ENCODE peak calls at places on chromosomes 3 and 15, in seven cellular contexts. A, H, J, E, M, T and L are unnamed samples.
A peak's percentile ranks its signal among the peaks of the same experiment; 100 is the strongest.

GRCh38 chr15:30990451-30991300 is 752 bp downstream of the MTMR10 start:
- DNase-seq in J (no peak), A (no peak), H (no peak), T (no peak), M (no peak), E (no peak), L (no peak)

GRCh38 chr15:41713047-41713446 is 52.8 kb downstream of the MGA start:
- DNase-seq in M (no peak), H (peak; percentile 27), E (no peak), A (no peak), J (no peak), T (no peak), L (peak; percentile 31)

GRCh38 chr15:48456126-48456525 is 124.9 kb downstream of the DUT start:
- DNase-seq in A (no peak), T (no peak), M (no peak), H (no peak), J (no peak), E (no peak), L (no peak)

GRCh38 chr3:71710906-71711494 is 14.2 kb downstream of the EIF4E3 start:
- DNase-seq in J (no peak), T (no peak), A (no peak), H (no peak), M (no peak), E (no peak), L (no peak)

GRCh38 chr3:69776926-69777581 is 37.8 kb downstream of the MITF start:
- DNase-seq in T (no peak), E (no peak), A (no peak), M (no peak), J (no peak), H (no peak), L (no peak)

GRCh38 chr3:23743141-23743784 is 62.5 kb upstream of the UBE2E1 start:
- DNase-seq in T (no peak), H (no peak), A (no peak), E (no peak), J (no peak), M (no peak), L (no peak)

GRCh38 chr3:13214847-13215472 is 141.7 kb upstream of the IQSEC1 start:
- DNase-seq in J (no peak), M (no peak), A (no peak), T (no peak), E (no peak), H (no peak), L (no peak)

GRCh38 chr3:142275856-142276255 is 50.5 kb upstream of the GK5 start:
- DNase-seq in T (peak; percentile 16), A (no peak), M (no peak), J (no peak), E (no peak), H (no peak), L (no peak)

GRCh38 chr3:36700537-36701248 is 63.7 kb downstream of the DCLK3 start:
- DNase-seq in T (no peak), M (no peak), E (peak; percentile 51), J (no peak), A (peak; percentile 28), H (peak; percentile 23), L (peak; percentile 48)

GRCh38 chr3:71425491-71426071 is 157.9 kb downstream of the FOXP1 start:
- DNase-seq in H (no peak), A (no peak), M (no peak), E (no peak), J (no peak), T (peak; percentile 68), L (no peak)

GRCh38 chr15:101329867-101330380 is 34.9 kb upstream of the SNRPA1 start:
- DNase-seq in H (no peak), J (peak; percentile 46), A (no peak), M (no peak), E (no peak), T (no peak), L (no peak)

GRCh38 chr15:62934236-62934971 is 108.1 kb upstream of the TPM1 start:
- DNase-seq in E (no peak), A (no peak), H (no peak), M (no peak), T (no peak), J (no peak), L (no peak)

GRCh38 chr15:51759557-51760070 is 8.2 kb downstream of the TMOD2 start:
- DNase-seq in J (no peak), T (no peak), H (peak; percentile 58), M (no peak), E (peak; percentile 65), A (peak; percentile 44), L (no peak)

GRCh38 chr15:82904574-82904973 is 47.9 kb downstream of the HOMER2 start:
- DNase-seq in A (no peak), M (no peak), T (no peak), E (no peak), H (no peak), J (no peak), L (no peak)

GRCh38 chr3:129162729-129163579 is 2.1 kb upstream of the ISY1 start:
- DNase-seq in J (no peak), M (no peak), A (no peak), E (no peak), H (no peak), T (no peak), L (no peak)

GRCh38 chr3:127011270-127011992 is 28.5 kb downstream of the PLXNA1 start:
- DNase-seq in H (no peak), A (no peak), M (no peak), T (no peak), E (peak; percentile 36), J (no peak), L (peak; percentile 51)

GRCh38 chr3:15918988-15919387 is 121.2 kb upstream of the ANKRD28 start:
- DNase-seq in E (no peak), H (no peak), A (no peak), T (no peak), M (no peak), J (no peak), L (no peak)

GRCh38 chr15:63063164-63063756 is 20.7 kb downstream of the TPM1 start:
- DNase-seq in J (no peak), M (no peak), T (no peak), A (no peak), H (no peak), E (no peak), L (no peak)

GRCh38 chr3:16468114-16469098 is 45.1 kb downstream of the RFTN1 start:
- DNase-seq in J (no peak), E (no peak), T (no peak), A (no peak), M (peak; percentile 62), H (no peak), L (peak; percentile 32)

GRCh38 chr3:49386056-49386756 is 25.6 kb downstream of the RHOA start:
- DNase-seq in E (no peak), J (no peak), M (no peak), H (no peak), A (no peak), T (no peak), L (no peak)

GRCh38 chr3:64000446-64001055 is 22.7 kb downstream of the PSMD6 start:
- DNase-seq in A (no peak), J (no peak), M (no peak), T (no peak), H (no peak), E (no peak), L (no peak)

DNA sequence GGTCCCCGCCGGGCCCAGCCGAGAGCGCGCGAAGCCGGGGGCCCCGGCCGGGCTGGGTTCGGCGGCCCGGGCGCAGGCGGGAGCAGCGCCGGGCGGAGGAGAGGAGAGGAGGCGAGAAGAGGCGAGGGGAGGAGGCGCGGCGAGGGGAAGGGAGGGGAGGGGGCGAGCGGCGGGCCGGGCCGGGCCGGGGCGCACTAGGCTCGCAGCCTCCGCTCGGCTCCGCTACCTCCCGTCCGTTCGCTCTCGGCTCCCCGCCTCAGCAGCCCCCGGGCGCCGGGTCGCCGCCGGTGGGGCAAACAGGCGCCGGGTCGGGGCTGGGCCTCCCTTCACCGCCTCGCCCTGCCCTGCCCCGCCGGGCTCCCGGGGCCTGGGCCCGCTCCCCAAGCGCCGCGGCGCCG is 335 bp downstream of the INSYN1 start:
- DNase-seq in J (no peak), T (no peak), M (no peak), A (peak; percentile 43), H (no peak), E (peak; percentile 21), L (no peak)
- H3K27me3 ChIP-seq in J (peaks cover 12% of the 10 kb centered on the region), T (peaks cover 92% of the 10 kb centered on the region), M (peaks cover 7% of the 10 kb centered on the region), A (no peaks in the 10 kb centered on the region), H (peaks cover 36% of the 10 kb centered on the region), E (peaks cover 8% of the 10 kb centered on the region), L (no peaks in the 10 kb centered on the region)

GRCh38 chr3:134334901-134335280 is 39.4 kb downstream of the AMOTL2 start:
- DNase-seq in J (no peak), A (no peak), H (no peak), M (no peak), T (no peak), E (no peak), L (no peak)
- H3K4me1 ChIP-seq in J (no peaks in the 10 kb centered on the region), A (peaks cover 16% of the 10 kb centered on the region), H (no peaks in the 10 kb centered on the region), M (no peaks in the 10 kb centered on the region), T (peaks cover 26% of the 10 kb centered on the region), E (peaks cover 42% of the 10 kb centered on the region), L (peaks cover 34% of the 10 kb centered on the region)

GRCh38 chr15:55742498-55742926 is 440 bp downstream of the PRTG start:
- DNase-seq in T (no peak), M (no peak), A (peak; percentile 56), J (no peak), H (peak; percentile 29), E (peak; percentile 6), L (peak; percentile 44)
- H3K27me3 ChIP-seq in T (peaks cover 74% of the 10 kb centered on the region), M (peaks cover 22% of the 10 kb centered on the region), A (no peaks in the 10 kb centered on the region), J (no peaks in the 10 kb centered on the region), H (peaks cover 53% of the 10 kb centered on the region), E (peaks cover 29% of the 10 kb centered on the region), L (peaks cover 16% of the 10 kb centered on the region)

GRCh38 chr3:188331166-188331565 is 177.2 kb downstream of the LPP start:
- DNase-seq in H (no peak), J (no peak), M (no peak), T (no peak), A (no peak), E (no peak), L (no peak)
- H3K4me1 ChIP-seq in H (no peaks in the 10 kb centered on the region), J (no peaks in the 10 kb centered on the region), M (peaks cover 13% of the 10 kb centered on the region), T (no peaks in the 10 kb centered on the region), A (peaks cover 3% of the 10 kb centered on the region), E (no peaks in the 10 kb centered on the region), L (peaks cover 22% of the 10 kb centered on the region)

GRCh38 chr3:156716105-156716862 is 41.9 kb downstream of the TIPARP start:
- DNase-seq in J (no peak), E (no peak), T (no peak), A (no peak), H (no peak), M (no peak), L (no peak)
- H3K27me3 ChIP-seq in J (no peaks in the 10 kb centered on the region), E (no peaks in the 10 kb centered on the region), T (no peaks in the 10 kb centered on the region), A (no peaks in the 10 kb centered on the region), H (no peaks in the 10 kb centered on the region), M (no peaks in the 10 kb centered on the region), L (no peaks in the 10 kb centered on the region)